ENCODE peak calls at places on chromosomes 6 and 20, in eight cellular contexts. N is fibroblast of mammary gland, Q is tibial artery, D is endothelial cell of umbilical vein, I is mesothelial cell of epicardium, K is PC-3, W is GM20000, R is progenitor cell of endocrine pancreas. C is an unnamed sample.

GRCh38 chr20:17721802-17722486 is 22.2 kb downstream of the BANF2 start:
- DNase-seq in N (peak), Q (no peak), D (no peak), I (no peak), K (peak), W (no peak), R (no peak), C (no peak)

GRCh38 chr6:42190784-42191183 is 4.0 kb downstream of the GUCA1B start:
- DNase-seq in N (peak), Q (no peak), D (no peak), I (no peak), K (no peak), W (no peak), R (no peak), C (no peak)

GRCh38 chr6:22036267-22036666 is 260.6 kb downstream of the PRL start:
- DNase-seq in N (no peak), Q (no peak), D (peak), I (no peak), K (peak), W (peak), R (peak), C (peak)

GRCh38 chr6:153956807-153957206 is 82.2 kb upstream of the OPRM1 start:
- DNase-seq in N (peak), Q (no peak), D (no peak), I (no peak), K (no peak), W (no peak), R (no peak), C (no peak)

GRCh38 chr20:63441777-63442493 is 30.5 kb downstream of the KCNQ2 start:
- DNase-seq in N (peak), Q (no peak), D (peak), I (no peak), K (peak), W (peak), R (peak), C (peak)

GRCh38 chr6:14665827-14666724 is 548.5 kb downstream of the CD83 start:
- DNase-seq in N (peak), Q (peak), D (no peak), I (no peak), K (peak), W (peak), R (no peak), C (peak)

GRCh38 chr6:28794175-28795002 is 129.4 kb downstream of the TRIM27 start:
- DNase-seq in N (peak), Q (no peak), D (peak), I (no peak), K (peak), W (no peak), R (no peak), C (peak)

GRCh38 chr6:67766061-67766460 is 869.0 kb upstream of the ADGRB3 start:
- DNase-seq in N (no peak), Q (no peak), D (peak), I (no peak), K (no peak), W (no peak), R (no peak), C (no peak)

GRCh38 chr20:56504373-56505005 is 20.1 kb upstream of the FAM209A start:
- DNase-seq in N (peak), Q (no peak), D (no peak), I (no peak), K (no peak), W (no peak), R (no peak), C (peak)

GRCh38 chr6:150930816-150931215 is 65.3 kb downstream of the MTHFD1L start:
- DNase-seq in N (peak), Q (no peak), D (no peak), I (no peak), K (peak), W (no peak), R (no peak), C (no peak)

GRCh38 chr6:142681099-142681498 is 263.9 kb downstream of the HIVEP2 start:
- DNase-seq in N (no peak), Q (no peak), D (no peak), I (no peak), K (no peak), W (no peak), R (no peak), C (no peak)

GRCh38 chr6:134316733-134317431 is 1.0 kb downstream of the SGK1 start:
- DNase-seq in N (no peak), Q (no peak), D (no peak), I (no peak), K (no peak), W (no peak), R (no peak), C (no peak)

GRCh38 chr6:73308712-73309533 is 45.2 kb downstream of the DPPA5 start:
- DNase-seq in N (peak), Q (no peak), D (peak), I (no peak), K (peak), W (no peak), R (no peak), C (no peak)

GRCh38 chr6:2055914-2056313 is 189.5 kb downstream of the GMDS start:
- DNase-seq in N (peak), Q (no peak), D (no peak), I (no peak), K (no peak), W (no peak), R (no peak), C (no peak)

GRCh38 chr6:53811082-53811481 is 16.3 kb downstream of the LRRC1 start:
- DNase-seq in N (no peak), Q (no peak), D (no peak), I (no peak), K (peak), W (peak), R (no peak), C (no peak)

GRCh38 chr20:41499961-41500725 is 118.0 kb downstream of the CHD6 start:
- DNase-seq in N (no peak), Q (no peak), D (no peak), I (no peak), K (no peak), W (no peak), R (no peak), C (no peak)

GRCh38 chr20:32808438-32808837 is 11.3 kb upstream of the MAPRE1 start:
- DNase-seq in N (peak), Q (no peak), D (no peak), I (no peak), K (no peak), W (no peak), R (no peak), C (no peak)

DNA sequence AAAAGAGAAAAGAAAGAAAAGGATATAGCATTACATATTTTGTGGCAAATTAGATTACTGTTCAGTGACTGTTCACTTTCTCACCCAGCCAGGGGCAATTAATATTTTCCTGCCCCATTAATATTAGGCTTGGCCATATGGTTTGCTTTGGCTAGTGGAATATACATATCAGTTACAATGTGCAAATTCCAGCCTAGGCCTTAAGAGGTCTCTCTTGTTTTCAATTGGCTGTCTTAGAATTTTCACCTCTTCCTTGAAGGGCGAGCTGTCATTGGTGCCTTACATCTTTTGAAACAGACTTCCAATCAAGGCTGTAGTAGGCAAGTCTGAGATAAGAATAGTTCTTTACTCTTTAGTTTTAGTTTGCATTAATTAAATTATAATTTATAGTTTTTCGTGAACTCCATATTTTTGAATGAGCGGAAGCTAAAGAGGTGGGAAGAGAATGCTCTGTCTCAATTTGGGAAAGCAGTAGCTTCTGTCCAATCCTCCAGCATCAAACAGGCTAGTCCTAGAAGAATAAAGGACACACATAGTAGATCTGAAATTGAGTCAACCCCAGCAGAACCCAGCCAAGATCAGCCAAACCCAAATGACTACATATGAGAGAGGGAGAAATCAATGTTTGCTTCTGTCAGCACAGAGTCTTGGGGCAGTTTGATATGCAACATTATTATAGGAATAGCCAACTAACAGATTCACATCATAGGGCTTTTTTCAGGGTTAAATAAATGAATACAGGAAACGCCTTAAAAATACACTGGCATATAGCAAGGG is 6.3 kb upstream of the CSNK2A1 start:
- DNase-seq in N (no peak), Q (no peak), D (no peak), I (no peak), K (no peak), W (no peak), R (no peak), C (no peak)
- TF ChIP-seq CTCF in N (no peak), Q (no peak), D (no peak), I (no peak), K (peak), W (no peak), R (no peak), C (no peak)

DNA sequence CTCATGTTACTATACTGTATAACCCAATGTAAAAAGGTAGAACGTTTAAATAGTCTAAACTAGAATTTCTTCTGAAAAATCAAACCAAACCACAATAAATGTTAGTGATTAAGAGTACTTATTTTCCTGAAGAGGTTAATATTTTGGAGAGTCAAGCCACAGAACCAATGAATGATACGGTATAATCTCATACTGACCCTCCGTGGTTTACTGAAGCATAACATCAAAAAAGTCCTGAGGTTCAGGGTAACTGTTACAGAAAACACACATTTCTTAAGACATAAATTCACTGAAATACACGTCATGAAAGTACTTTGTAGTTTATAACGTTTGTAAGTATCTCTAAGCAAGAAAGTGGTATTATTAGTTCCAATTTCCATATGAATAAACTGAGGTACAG is 28.9 kb downstream of the ESF1 start:
- DNase-seq in N (peak), Q (no peak), D (no peak), I (no peak), K (no peak), W (no peak), R (no peak), C (no peak)
- TF ChIP-seq CTCF in N (peak), Q (peak), D (no peak), I (no peak), K (no peak), W (no peak), R (no peak), C (no peak)

GRCh38 chr6:46414398-46414797 is 76.9 kb downstream of the RCAN2 start:
- DNase-seq in N (no peak), Q (no peak), D (no peak), I (no peak), K (no peak), W (no peak), R (no peak), C (no peak)

GRCh38 chr6:46421939-46422338 is 69.3 kb downstream of the RCAN2 start:
- DNase-seq in N (no peak), Q (no peak), D (no peak), I (no peak), K (no peak), W (no peak), R (no peak), C (no peak)

GRCh38 chr6:46421239-46421638 is 70.0 kb downstream of the RCAN2 start:
- DNase-seq in N (peak), Q (no peak), D (no peak), I (no peak), K (peak), W (no peak), R (no peak), C (no peak)

GRCh38 chr6:46422619-46423018 is 68.6 kb downstream of the RCAN2 start:
- DNase-seq in N (no peak), Q (no peak), D (no peak), I (no peak), K (no peak), W (no peak), R (no peak), C (no peak)

GRCh38 chr6:46419576-46420002 is 71.7 kb downstream of the RCAN2 start:
- DNase-seq in N (peak), Q (peak), D (peak), I (peak), K (peak), W (peak), R (peak), C (peak)
- TF ChIP-seq CTCF in N (peak), Q (peak), D (peak), I (peak), K (peak), W (peak), R (peak), C (peak)

GRCh38 chr20:57948177-57948955 is 238.6 kb upstream of the PMEPA1 start:
- DNase-seq in N (no peak), Q (no peak), D (no peak), I (no peak), K (no peak), W (no peak), R (no peak), C (no peak)

GRCh38 chr20:57944988-57945387 is 235.2 kb upstream of the PMEPA1 start:
- DNase-seq in N (no peak), Q (no peak), D (no peak), I (no peak), K (no peak), W (no peak), R (no peak), C (no peak)

GRCh38 chr20:57950764-57951163 is 240.9 kb upstream of the PMEPA1 start:
- DNase-seq in N (no peak), Q (no peak), D (no peak), I (no peak), K (no peak), W (no peak), R (no peak), C (no peak)

GRCh38 chr20:57946559-57947315 is 236.9 kb upstream of the PMEPA1 start:
- DNase-seq in N (no peak), Q (no peak), D (no peak), I (no peak), K (no peak), W (no peak), R (no peak), C (no peak)

DNA sequence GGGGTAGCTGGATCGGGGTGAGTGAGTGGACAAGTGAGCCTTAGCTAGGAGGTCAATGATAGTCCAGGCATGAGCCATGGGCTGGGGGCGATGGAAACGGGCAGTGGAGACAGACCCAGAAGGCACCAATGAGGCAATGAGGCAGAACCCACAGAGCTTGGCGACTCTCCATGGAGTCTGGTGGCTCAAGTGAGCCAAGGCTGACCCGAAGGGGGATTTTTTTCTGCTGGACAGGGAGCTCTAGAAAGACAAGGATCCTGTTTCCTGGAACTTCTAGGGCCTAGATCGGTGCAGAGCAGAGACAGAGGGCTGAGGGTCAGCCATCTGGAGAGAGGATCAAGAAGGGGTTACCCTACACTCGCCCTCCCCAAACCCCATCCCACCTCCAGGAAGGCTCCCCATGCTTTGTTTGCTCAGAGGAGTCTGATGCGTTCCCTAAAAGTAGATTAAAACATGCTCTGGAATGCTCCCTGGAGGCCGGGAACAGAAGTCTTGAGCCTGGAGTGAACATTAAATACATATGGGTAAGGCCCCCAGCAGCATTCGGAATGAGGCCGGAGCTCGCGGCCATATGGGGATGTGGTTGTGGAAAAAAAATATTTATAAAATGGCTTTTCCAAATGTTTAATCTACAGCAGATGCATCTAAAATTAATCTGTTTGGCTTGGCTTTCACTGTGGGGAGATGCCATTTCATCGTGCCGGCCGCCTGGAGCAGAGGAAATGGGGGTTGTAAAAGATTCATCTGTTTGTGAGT is 237.8 kb upstream of the PMEPA1 start:
- DNase-seq in N (peak), Q (no peak), D (no peak), I (no peak), K (no peak), W (no peak), R (no peak), C (no peak)
- TF ChIP-seq CTCF in N (no peak), Q (no peak), D (no peak), I (no peak), K (no peak), W (no peak), R (no peak), C (no peak)